ENCODE peak calls at places on chromosomes 2 and 18, in nine cellular contexts. K is activated T-cell treated with anti-CD3 and anti-CD28 coated beads, Interleukin-2, amount 50 U/mL, for 72 hours; X is tibial artery; L is T-helper 2 cell; S is EH; Y is neural crest cell; R is NCI-H446 treated with DMSO at 0.1 percent for 48 hours; P is endothelial cell; C is stimulated activated CD4-positive, alpha-beta T cell treated with anti-CD3 and anti-CD28 coated beads, Interleukin-4, amount 100 ng/mL, for 48 hours. M is an unnamed sample.

GRCh38 chr2:159875083-159875482 is 77.1 kb upstream of the CD302 start:
- DNase-seq in K (no peak), X (no peak), L (peak; percentile 26), S (no peak), Y (no peak), R (no peak), P (no peak), C (no peak), M (peak; percentile 42)

GRCh38 chr2:74498500-74499268 is 719 bp downstream of the LBX2 start:
- DNase-seq in K (peak; percentile 54), X (no peak), L (peak; percentile 46), S (peak; percentile 58), Y (peak; percentile 28), R (no peak), P (no peak), C (no peak), M (no peak)

GRCh38 chr2:73716518-73717250 is 20.5 kb downstream of the TPRKB start:
- DNase-seq in K (no peak), X (no peak), L (no peak), S (peak; percentile 13), Y (no peak), R (no peak), P (no peak), C (no peak), M (peak; percentile 50)

GRCh38 chr18:13913205-13913604 is 2.1 kb downstream of the MC2R start:
- DNase-seq in K (no peak), X (no peak), L (no peak), S (no peak), Y (no peak), R (no peak), P (no peak), C (no peak), M (no peak)

GRCh38 chr2:170341684-170342631 is 164.0 kb downstream of the MYO3B start:
- DNase-seq in K (no peak), X (no peak), L (peak; percentile 74), S (no peak), Y (no peak), R (no peak), P (no peak), C (no peak), M (no peak)

GRCh38 chr2:2719015-2719414 is 387.9 kb upstream of the MYT1L start:
- DNase-seq in K (no peak), X (no peak), L (no peak), S (no peak), Y (no peak), R (no peak), P (peak; percentile 18), C (no peak), M (no peak)

GRCh38 chr18:79657342-79657996 is 22.1 kb upstream of the CTDP1 start:
- DNase-seq in K (no peak), X (no peak), L (no peak), S (no peak), Y (no peak), R (no peak), P (no peak), C (no peak), M (no peak)

GRCh38 chr2:200640906-200641305 is 55.1 kb downstream of the AOX1 start:
- DNase-seq in K (no peak), X (no peak), L (no peak), S (no peak), Y (no peak), R (no peak), P (no peak), C (no peak), M (no peak)

GRCh38 chr2:154452906-154453493 is 245.5 kb upstream of the KCNJ3 start:
- DNase-seq in K (no peak), X (no peak), L (no peak), S (no peak), Y (no peak), R (peak; percentile 52), P (no peak), C (no peak), M (no peak)

GRCh38 chr2:55804535-55804934 is 110.9 kb upstream of the PNPT1 start:
- DNase-seq in K (no peak), X (no peak), L (no peak), S (no peak), Y (no peak), R (no peak), P (no peak), C (no peak), M (no peak)

GRCh38 chr2:225598922-225599321 is 199.4 kb downstream of the NYAP2 start:
- DNase-seq in K (no peak), X (no peak), L (no peak), S (peak; percentile 7), Y (no peak), R (no peak), P (no peak), C (no peak), M (no peak)

M was measured in ovary.